ENCODE peak calls at places on chromosomes 6 and 20, in nine cellular contexts. One of them, this sample, is unnamed.
A peak's percentile ranks its signal among the peaks of the same experiment; 100 is the strongest.

GRCh38 chr6:80872951-80873308 is 766.5 kb downstream of the BCKDHB start:
- DNase-seq in hippocampal formation: no peak
- DNase-seq in SW 1271: no peak
- DNase-seq in fibroblast of the conjunctiva: no peak
- DNase-seq in HuH-7: no peak
- DNase-seq in progenitor cell of endocrine pancreas: no peak
- DNase-seq in T-helper 17 cell: no peak
- DNase-seq in stimulated activated CD8-positive, alpha-beta memory T cell treated with anti-CD3 and anti-CD28 coated beads, Interleukin-4, amount 100 ng/mL, for 24 hours: no peak
- DNase-seq in H9: no peak
- DNase-seq in this sample: no peak

GRCh38 chr6:6771224-6771915 is 182.8 kb downstream of the LY86 start:
- DNase-seq in hippocampal formation: no peak
- DNase-seq in SW 1271: no peak
- DNase-seq in fibroblast of the conjunctiva: no peak
- DNase-seq in HuH-7: no peak
- DNase-seq in progenitor cell of endocrine pancreas: no peak
- DNase-seq in T-helper 17 cell: no peak
- DNase-seq in stimulated activated CD8-positive, alpha-beta memory T cell treated with anti-CD3 and anti-CD28 coated beads, Interleukin-4, amount 100 ng/mL, for 24 hours: no peak
- DNase-seq in H9: no peak
- DNase-seq in this sample: no peak

GRCh38 chr6:6583836-6584235 is 4.7 kb upstream of the LY86 start:
- DNase-seq in hippocampal formation: no peak
- DNase-seq in SW 1271: no peak
- DNase-seq in fibroblast of the conjunctiva: no peak
- DNase-seq in HuH-7: no peak
- DNase-seq in progenitor cell of endocrine pancreas: no peak
- DNase-seq in T-helper 17 cell: no peak
- DNase-seq in stimulated activated CD8-positive, alpha-beta memory T cell treated with anti-CD3 and anti-CD28 coated beads, Interleukin-4, amount 100 ng/mL, for 24 hours: no peak
- DNase-seq in H9: no peak
- DNase-seq in this sample: no peak

GRCh38 chr6:74585779-74586178 is 620.1 kb downstream of the COL12A1 start:
- DNase-seq in hippocampal formation: no peak
- DNase-seq in SW 1271: no peak
- DNase-seq in fibroblast of the conjunctiva: no peak
- DNase-seq in HuH-7: no peak
- DNase-seq in progenitor cell of endocrine pancreas: no peak
- DNase-seq in T-helper 17 cell: no peak
- DNase-seq in stimulated activated CD8-positive, alpha-beta memory T cell treated with anti-CD3 and anti-CD28 coated beads, Interleukin-4, amount 100 ng/mL, for 24 hours: no peak
- DNase-seq in H9: no peak
- DNase-seq in this sample: no peak

GRCh38 chr20:23823621-23824324 is 2.8 kb downstream of the CST2 start:
- DNase-seq in hippocampal formation: no peak
- DNase-seq in SW 1271: no peak
- DNase-seq in fibroblast of the conjunctiva: no peak
- DNase-seq in HuH-7: no peak
- DNase-seq in progenitor cell of endocrine pancreas: no peak
- DNase-seq in T-helper 17 cell: no peak
- DNase-seq in stimulated activated CD8-positive, alpha-beta memory T cell treated with anti-CD3 and anti-CD28 coated beads, Interleukin-4, amount 100 ng/mL, for 24 hours: no peak
- DNase-seq in H9: no peak
- DNase-seq in this sample: no peak

GRCh38 chr20:50312002-50312681 is 121.5 kb downstream of the CEBPB start:
- DNase-seq in hippocampal formation: no peak
- DNase-seq in SW 1271: no peak
- DNase-seq in fibroblast of the conjunctiva: no peak
- DNase-seq in HuH-7: no peak
- DNase-seq in progenitor cell of endocrine pancreas: no peak
- DNase-seq in T-helper 17 cell: no peak
- DNase-seq in stimulated activated CD8-positive, alpha-beta memory T cell treated with anti-CD3 and anti-CD28 coated beads, Interleukin-4, amount 100 ng/mL, for 24 hours: no peak
- DNase-seq in H9: no peak
- DNase-seq in this sample: no peak

GRCh38 chr6:84498905-84499304 is 265.5 kb downstream of the TBX18 start:
- DNase-seq in hippocampal formation: no peak
- DNase-seq in SW 1271: no peak
- DNase-seq in fibroblast of the conjunctiva: no peak
- DNase-seq in HuH-7: no peak
- DNase-seq in progenitor cell of endocrine pancreas: no peak
- DNase-seq in T-helper 17 cell: no peak
- DNase-seq in stimulated activated CD8-positive, alpha-beta memory T cell treated with anti-CD3 and anti-CD28 coated beads, Interleukin-4, amount 100 ng/mL, for 24 hours: no peak
- DNase-seq in H9: no peak
- DNase-seq in this sample: no peak

GRCh38 chr20:46438156-46438750 is 31.8 kb upstream of the ELMO2 start:
- DNase-seq in hippocampal formation: peak; percentile 64
- DNase-seq in SW 1271: peak; percentile 52
- DNase-seq in fibroblast of the conjunctiva: peak; percentile 34
- DNase-seq in HuH-7: peak; percentile 49
- DNase-seq in progenitor cell of endocrine pancreas: no peak
- DNase-seq in T-helper 17 cell: no peak
- DNase-seq in stimulated activated CD8-positive, alpha-beta memory T cell treated with anti-CD3 and anti-CD28 coated beads, Interleukin-4, amount 100 ng/mL, for 24 hours: no peak
- DNase-seq in H9: no peak
- DNase-seq in this sample: no peak

GRCh38 chr6:9766240-9766915 is 648.5 kb downstream of the TFAP2A start:
- DNase-seq in hippocampal formation: no peak
- DNase-seq in SW 1271: peak; percentile 21
- DNase-seq in fibroblast of the conjunctiva: peak; percentile 5
- DNase-seq in HuH-7: no peak
- DNase-seq in progenitor cell of endocrine pancreas: no peak
- DNase-seq in T-helper 17 cell: no peak
- DNase-seq in stimulated activated CD8-positive, alpha-beta memory T cell treated with anti-CD3 and anti-CD28 coated beads, Interleukin-4, amount 100 ng/mL, for 24 hours: no peak
- DNase-seq in H9: no peak
- DNase-seq in this sample: peak; percentile 56

GRCh38 chr6:167806061-167806700 is 20.5 kb upstream of the AFDN start:
- DNase-seq in hippocampal formation: no peak
- DNase-seq in SW 1271: no peak
- DNase-seq in fibroblast of the conjunctiva: no peak
- DNase-seq in HuH-7: peak; percentile 90
- DNase-seq in progenitor cell of endocrine pancreas: no peak
- DNase-seq in T-helper 17 cell: no peak
- DNase-seq in stimulated activated CD8-positive, alpha-beta memory T cell treated with anti-CD3 and anti-CD28 coated beads, Interleukin-4, amount 100 ng/mL, for 24 hours: no peak
- DNase-seq in H9: no peak
- DNase-seq in this sample: no peak

GRCh38 chr6:2909718-2910117 is 6.6 kb upstream of the SERPINB9 start:
- DNase-seq in hippocampal formation: no peak
- DNase-seq in SW 1271: no peak
- DNase-seq in fibroblast of the conjunctiva: no peak
- DNase-seq in HuH-7: no peak
- DNase-seq in progenitor cell of endocrine pancreas: no peak
- DNase-seq in T-helper 17 cell: no peak
- DNase-seq in stimulated activated CD8-positive, alpha-beta memory T cell treated with anti-CD3 and anti-CD28 coated beads, Interleukin-4, amount 100 ng/mL, for 24 hours: no peak
- DNase-seq in H9: peak; percentile 24
- DNase-seq in this sample: no peak

GRCh38 chr20:33604084-33604990 is 57.8 kb upstream of the C20orf144 start:
- DNase-seq in hippocampal formation: no peak
- DNase-seq in SW 1271: no peak
- DNase-seq in fibroblast of the conjunctiva: no peak
- DNase-seq in HuH-7: no peak
- DNase-seq in progenitor cell of endocrine pancreas: no peak
- DNase-seq in T-helper 17 cell: no peak
- DNase-seq in stimulated activated CD8-positive, alpha-beta memory T cell treated with anti-CD3 and anti-CD28 coated beads, Interleukin-4, amount 100 ng/mL, for 24 hours: no peak
- DNase-seq in H9: no peak
- DNase-seq in this sample: no peak

GRCh38 chr6:712805-713204 is 19.9 kb upstream of the EXOC2 start:
- DNase-seq in hippocampal formation: no peak
- DNase-seq in SW 1271: no peak
- DNase-seq in fibroblast of the conjunctiva: no peak
- DNase-seq in HuH-7: no peak
- DNase-seq in progenitor cell of endocrine pancreas: no peak
- DNase-seq in T-helper 17 cell: no peak
- DNase-seq in stimulated activated CD8-positive, alpha-beta memory T cell treated with anti-CD3 and anti-CD28 coated beads, Interleukin-4, amount 100 ng/mL, for 24 hours: no peak
- DNase-seq in H9: no peak
- DNase-seq in this sample: no peak

GRCh38 chr20:64057628-64058498 is 5.1 kb upstream of the TCEA2 start:
- DNase-seq in hippocampal formation: no peak
- DNase-seq in SW 1271: peak; percentile 60
- DNase-seq in fibroblast of the conjunctiva: no peak
- DNase-seq in HuH-7: peak; percentile 99
- DNase-seq in progenitor cell of endocrine pancreas: peak; percentile 86
- DNase-seq in T-helper 17 cell: peak; percentile 59
- DNase-seq in stimulated activated CD8-positive, alpha-beta memory T cell treated with anti-CD3 and anti-CD28 coated beads, Interleukin-4, amount 100 ng/mL, for 24 hours: peak; percentile 78
- DNase-seq in H9: peak; percentile 90
- DNase-seq in this sample: no peak

GRCh38 chr20:35947489-35947888 is 6.8 kb downstream of the SCAND1 start:
- DNase-seq in hippocampal formation: peak; percentile 1
- DNase-seq in SW 1271: peak; percentile 73
- DNase-seq in fibroblast of the conjunctiva: no peak
- DNase-seq in HuH-7: peak; percentile 46
- DNase-seq in progenitor cell of endocrine pancreas: no peak
- DNase-seq in T-helper 17 cell: no peak
- DNase-seq in stimulated activated CD8-positive, alpha-beta memory T cell treated with anti-CD3 and anti-CD28 coated beads, Interleukin-4, amount 100 ng/mL, for 24 hours: no peak
- DNase-seq in H9: peak; percentile 79
- DNase-seq in this sample: no peak

GRCh38 chr6:47283993-47284392 is 25.7 kb downstream of the TNFRSF21 start:
- DNase-seq in hippocampal formation: no peak
- DNase-seq in SW 1271: no peak
- DNase-seq in fibroblast of the conjunctiva: no peak
- DNase-seq in HuH-7: no peak
- DNase-seq in progenitor cell of endocrine pancreas: no peak
- DNase-seq in T-helper 17 cell: no peak
- DNase-seq in stimulated activated CD8-positive, alpha-beta memory T cell treated with anti-CD3 and anti-CD28 coated beads, Interleukin-4, amount 100 ng/mL, for 24 hours: no peak
- DNase-seq in H9: no peak
- DNase-seq in this sample: no peak

GRCh38 chr20:4025679-4026078 is 10.3 kb upstream of the RNF24 start:
- DNase-seq in hippocampal formation: no peak
- DNase-seq in SW 1271: no peak
- DNase-seq in fibroblast of the conjunctiva: no peak
- DNase-seq in HuH-7: no peak
- DNase-seq in progenitor cell of endocrine pancreas: no peak
- DNase-seq in T-helper 17 cell: no peak
- DNase-seq in stimulated activated CD8-positive, alpha-beta memory T cell treated with anti-CD3 and anti-CD28 coated beads, Interleukin-4, amount 100 ng/mL, for 24 hours: no peak
- DNase-seq in H9: no peak
- DNase-seq in this sample: no peak

GRCh38 chr6:88529726-88530125 is 363.6 kb upstream of the CNR1 start:
- DNase-seq in hippocampal formation: no peak
- DNase-seq in SW 1271: no peak
- DNase-seq in fibroblast of the conjunctiva: no peak
- DNase-seq in HuH-7: no peak
- DNase-seq in progenitor cell of endocrine pancreas: no peak
- DNase-seq in T-helper 17 cell: no peak
- DNase-seq in stimulated activated CD8-positive, alpha-beta memory T cell treated with anti-CD3 and anti-CD28 coated beads, Interleukin-4, amount 100 ng/mL, for 24 hours: no peak
- DNase-seq in H9: no peak
- DNase-seq in this sample: no peak

GRCh38 chr6:135871878-135872277 is 20.4 kb downstream of the PDE7B start:
- DNase-seq in hippocampal formation: no peak
- DNase-seq in SW 1271: no peak
- DNase-seq in fibroblast of the conjunctiva: no peak
- DNase-seq in HuH-7: no peak
- DNase-seq in progenitor cell of endocrine pancreas: no peak
- DNase-seq in T-helper 17 cell: no peak
- DNase-seq in stimulated activated CD8-positive, alpha-beta memory T cell treated with anti-CD3 and anti-CD28 coated beads, Interleukin-4, amount 100 ng/mL, for 24 hours: no peak
- DNase-seq in H9: no peak
- DNase-seq in this sample: no peak

GRCh38 chr6:143064996-143065683 is 4.5 kb downstream of the AIG1 start:
- DNase-seq in hippocampal formation: no peak
- DNase-seq in SW 1271: no peak
- DNase-seq in fibroblast of the conjunctiva: no peak
- DNase-seq in HuH-7: peak; percentile 35
- DNase-seq in progenitor cell of endocrine pancreas: no peak
- DNase-seq in T-helper 17 cell: no peak
- DNase-seq in stimulated activated CD8-positive, alpha-beta memory T cell treated with anti-CD3 and anti-CD28 coated beads, Interleukin-4, amount 100 ng/mL, for 24 hours: no peak
- DNase-seq in H9: no peak
- DNase-seq in this sample: no peak

GRCh38 chr6:134176283-134176975 is 124.0 kb upstream of the SLC2A12 start:
- DNase-seq in hippocampal formation: peak; percentile 58
- DNase-seq in SW 1271: no peak
- DNase-seq in fibroblast of the conjunctiva: no peak
- DNase-seq in HuH-7: no peak
- DNase-seq in progenitor cell of endocrine pancreas: peak; percentile 29
- DNase-seq in T-helper 17 cell: no peak
- DNase-seq in stimulated activated CD8-positive, alpha-beta memory T cell treated with anti-CD3 and anti-CD28 coated beads, Interleukin-4, amount 100 ng/mL, for 24 hours: no peak
- DNase-seq in H9: peak; percentile 67
- DNase-seq in this sample: no peak

GRCh38 chr6:153117986-153118886 is 12.8 kb downstream of the RGS17 start:
- DNase-seq in hippocampal formation: no peak
- DNase-seq in SW 1271: peak; percentile 75
- DNase-seq in fibroblast of the conjunctiva: no peak
- DNase-seq in HuH-7: no peak
- DNase-seq in progenitor cell of endocrine pancreas: no peak
- DNase-seq in T-helper 17 cell: no peak
- DNase-seq in stimulated activated CD8-positive, alpha-beta memory T cell treated with anti-CD3 and anti-CD28 coated beads, Interleukin-4, amount 100 ng/mL, for 24 hours: no peak
- DNase-seq in H9: no peak
- DNase-seq in this sample: no peak

GRCh38 chr6:79833806-79834205 is 113.5 kb downstream of the ELOVL4 start:
- DNase-seq in hippocampal formation: no peak
- DNase-seq in SW 1271: no peak
- DNase-seq in fibroblast of the conjunctiva: no peak
- DNase-seq in HuH-7: no peak
- DNase-seq in progenitor cell of endocrine pancreas: no peak
- DNase-seq in T-helper 17 cell: no peak
- DNase-seq in stimulated activated CD8-positive, alpha-beta memory T cell treated with anti-CD3 and anti-CD28 coated beads, Interleukin-4, amount 100 ng/mL, for 24 hours: no peak
- DNase-seq in H9: no peak
- DNase-seq in this sample: no peak

GRCh38 chr20:34998331-34998950 is 42.8 kb downstream of the MYH7B start:
- DNase-seq in hippocampal formation: no peak
- DNase-seq in SW 1271: no peak
- DNase-seq in fibroblast of the conjunctiva: no peak
- DNase-seq in HuH-7: no peak
- DNase-seq in progenitor cell of endocrine pancreas: no peak
- DNase-seq in T-helper 17 cell: no peak
- DNase-seq in stimulated activated CD8-positive, alpha-beta memory T cell treated with anti-CD3 and anti-CD28 coated beads, Interleukin-4, amount 100 ng/mL, for 24 hours: no peak
- DNase-seq in H9: peak; percentile 76
- DNase-seq in this sample: no peak

GRCh38 chr6:166809721-166810120 is 146.6 kb downstream of the RNASET2 start:
- DNase-seq in hippocampal formation: no peak
- DNase-seq in SW 1271: no peak
- DNase-seq in fibroblast of the conjunctiva: no peak
- DNase-seq in HuH-7: no peak
- DNase-seq in progenitor cell of endocrine pancreas: no peak
- DNase-seq in T-helper 17 cell: no peak
- DNase-seq in stimulated activated CD8-positive, alpha-beta memory T cell treated with anti-CD3 and anti-CD28 coated beads, Interleukin-4, amount 100 ng/mL, for 24 hours: no peak
- DNase-seq in H9: no peak
- DNase-seq in this sample: no peak

GRCh38 chr20:47205577-47206123 is 150.8 kb downstream of the ZMYND8 start:
- DNase-seq in hippocampal formation: no peak
- DNase-seq in SW 1271: peak; percentile 36
- DNase-seq in fibroblast of the conjunctiva: peak; percentile 83
- DNase-seq in HuH-7: peak; percentile 67
- DNase-seq in progenitor cell of endocrine pancreas: peak; percentile 25
- DNase-seq in T-helper 17 cell: no peak
- DNase-seq in stimulated activated CD8-positive, alpha-beta memory T cell treated with anti-CD3 and anti-CD28 coated beads, Interleukin-4, amount 100 ng/mL, for 24 hours: peak; percentile 36
- DNase-seq in H9: peak; percentile 78
- DNase-seq in this sample: peak; percentile 65

GRCh38 chr6:113620372-113620771 is 236.8 kb upstream of the MARCKS start:
- DNase-seq in hippocampal formation: no peak
- DNase-seq in SW 1271: no peak
- DNase-seq in fibroblast of the conjunctiva: no peak
- DNase-seq in HuH-7: no peak
- DNase-seq in progenitor cell of endocrine pancreas: no peak
- DNase-seq in T-helper 17 cell: no peak
- DNase-seq in stimulated activated CD8-positive, alpha-beta memory T cell treated with anti-CD3 and anti-CD28 coated beads, Interleukin-4, amount 100 ng/mL, for 24 hours: no peak
- DNase-seq in H9: no peak
- DNase-seq in this sample: no peak

GRCh38 chr6:117317261-117317660 is 51.9 kb downstream of the VGLL2 start:
- DNase-seq in hippocampal formation: no peak
- DNase-seq in SW 1271: peak; percentile 28
- DNase-seq in fibroblast of the conjunctiva: no peak
- DNase-seq in HuH-7: peak; percentile 39
- DNase-seq in progenitor cell of endocrine pancreas: no peak
- DNase-seq in T-helper 17 cell: no peak
- DNase-seq in stimulated activated CD8-positive, alpha-beta memory T cell treated with anti-CD3 and anti-CD28 coated beads, Interleukin-4, amount 100 ng/mL, for 24 hours: no peak
- DNase-seq in H9: no peak
- DNase-seq in this sample: no peak

GRCh38 chr6:125792680-125793079 is 1.9 kb downstream of the NCOA7 start:
- DNase-seq in hippocampal formation: no peak
- DNase-seq in SW 1271: no peak
- DNase-seq in fibroblast of the conjunctiva: no peak
- DNase-seq in HuH-7: no peak
- DNase-seq in progenitor cell of endocrine pancreas: no peak
- DNase-seq in T-helper 17 cell: no peak
- DNase-seq in stimulated activated CD8-positive, alpha-beta memory T cell treated with anti-CD3 and anti-CD28 coated beads, Interleukin-4, amount 100 ng/mL, for 24 hours: no peak
- DNase-seq in H9: no peak
- DNase-seq in this sample: no peak

GRCh38 chr20:9506964-9507369 is 7.4 kb upstream of the LAMP5 start:
- DNase-seq in hippocampal formation: no peak
- DNase-seq in SW 1271: no peak
- DNase-seq in fibroblast of the conjunctiva: no peak
- DNase-seq in HuH-7: no peak
- DNase-seq in progenitor cell of endocrine pancreas: no peak
- DNase-seq in T-helper 17 cell: no peak
- DNase-seq in stimulated activated CD8-positive, alpha-beta memory T cell treated with anti-CD3 and anti-CD28 coated beads, Interleukin-4, amount 100 ng/mL, for 24 hours: no peak
- DNase-seq in H9: peak; percentile 40
- DNase-seq in this sample: no peak

GRCh38 chr6:129634411-129635230 is 75.4 kb downstream of the ARHGAP18 start:
- DNase-seq in hippocampal formation: no peak
- DNase-seq in SW 1271: no peak
- DNase-seq in fibroblast of the conjunctiva: no peak
- DNase-seq in HuH-7: no peak
- DNase-seq in progenitor cell of endocrine pancreas: no peak
- DNase-seq in T-helper 17 cell: no peak
- DNase-seq in stimulated activated CD8-positive, alpha-beta memory T cell treated with anti-CD3 and anti-CD28 coated beads, Interleukin-4, amount 100 ng/mL, for 24 hours: no peak
- DNase-seq in H9: no peak
- DNase-seq in this sample: no peak